ENCODE peak calls at places on chromosome 1, in seven cellular contexts. Z is CD14-positive monocyte, J is thoracic aorta, Q is kidney, Y is ovary, W is glutamatergic neuron, T is retinal pigment epithelial cell. X is an unnamed sample.

GRCh38 chr1:170131450-170131849 is 14.3 kb upstream of the NTMT2 start:
- DNase-seq in Z (no peak), J (no peak), Q (no peak), Y (peak), W (no peak), T (no peak), X (no peak)

GRCh38 chr1:31745071-31745897 is 18.9 kb downstream of the ADGRB2 start:
- DNase-seq in Z (no peak), J (no peak), Q (peak), Y (peak), W (peak), T (no peak), X (peak)

GRCh38 chr1:73639494-73639893 is 558.5 kb downstream of the LRRIQ3 start:
- DNase-seq in Z (no peak), J (no peak), Q (no peak), Y (no peak), W (no peak), T (no peak), X (no peak)

GRCh38 chr1:46646844-46647243 is 21.3 kb downstream of the ATPAF1 start:
- DNase-seq in Z (no peak), J (no peak), Q (no peak), Y (no peak), W (no peak), T (no peak), X (no peak)

GRCh38 chr1:54610601-54611580 is 12.4 kb downstream of the FAM151A start:
- DNase-seq in Z (no peak), J (no peak), Q (peak), Y (peak), W (no peak), T (no peak), X (no peak)

GRCh38 chr1:228058981-228059535 is 23.4 kb upstream of the ARF1 start:
- DNase-seq in Z (no peak), J (no peak), Q (no peak), Y (peak), W (peak), T (no peak), X (no peak)

GRCh38 chr1:217569021-217569420 is 61.9 kb downstream of the GPATCH2 start:
- DNase-seq in Z (no peak), J (no peak), Q (no peak), Y (no peak), W (no peak), T (no peak), X (no peak)

GRCh38 chr1:234724517-234725176 is 114.7 kb upstream of the IRF2BP2 start:
- DNase-seq in Z (no peak), J (peak), Q (peak), Y (peak), W (no peak), T (no peak), X (no peak)

GRCh38 chr1:44289530-44289929 is 65.5 kb downstream of the ERI3 start:
- DNase-seq in Z (no peak), J (no peak), Q (no peak), Y (no peak), W (no peak), T (no peak), X (no peak)

GRCh38 chr1:222784916-222785315 is 29.9 kb upstream of the DISP1 start:
- DNase-seq in Z (no peak), J (no peak), Q (no peak), Y (no peak), W (no peak), T (no peak), X (no peak)

GRCh38 chr1:185860876-185861275 is 126.7 kb downstream of the HMCN1 start:
- DNase-seq in Z (no peak), J (no peak), Q (no peak), Y (no peak), W (no peak), T (no peak), X (no peak)

GRCh38 chr1:101081496-101082282 is 56.1 kb upstream of the DPH5 start:
- DNase-seq in Z (no peak), J (no peak), Q (no peak), Y (no peak), W (no peak), T (no peak), X (no peak)

DNA sequence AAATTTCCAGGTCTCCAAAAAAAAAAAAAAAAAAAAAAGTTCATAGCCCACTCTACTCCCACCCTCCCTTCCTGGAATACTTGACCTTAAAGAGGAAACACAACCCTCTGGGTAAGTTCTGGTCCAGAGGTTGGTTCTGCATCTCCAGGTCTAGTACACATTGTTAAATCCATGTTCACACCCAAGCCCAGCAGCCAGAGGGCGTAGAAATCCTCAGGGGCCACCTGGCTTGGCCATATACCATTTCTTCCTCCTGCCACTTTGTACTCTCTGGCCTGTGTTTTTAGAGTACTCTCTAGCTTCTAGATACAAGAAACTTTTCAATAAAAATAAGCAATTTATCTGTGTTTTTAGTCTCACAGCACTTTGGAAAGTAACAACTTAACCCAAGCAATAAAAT is 89.3 kb downstream of the PHTF1 start:
- DNase-seq in Z (no peak), J (no peak), Q (no peak), Y (no peak), W (no peak), T (no peak), X (no peak)
- TF ChIP-seq CTCF in Z (no peak), J (no peak), Q (no peak), Y (no peak), W (no peak), T (no peak), X (no peak)

GRCh38 chr1:18612088-18612487 is 18.6 kb upstream of the PAX7 start:
- DNase-seq in Z (no peak), J (no peak), Q (no peak), Y (no peak), W (no peak), T (no peak), X (no peak)

GRCh38 chr1:18611311-18611710 is 19.3 kb upstream of the PAX7 start:
- DNase-seq in Z (no peak), J (no peak), Q (no peak), Y (no peak), W (no peak), T (no peak), X (no peak)

GRCh38 chr1:18606443-18607288 is 24.0 kb upstream of the PAX7 start:
- DNase-seq in Z (no peak), J (no peak), Q (no peak), Y (no peak), W (no peak), T (no peak), X (no peak)

GRCh38 chr1:18607289-18607760 is 23.3 kb upstream of the PAX7 start:
- DNase-seq in Z (no peak), J (no peak), Q (no peak), Y (no peak), W (no peak), T (no peak), X (no peak)

DNA sequence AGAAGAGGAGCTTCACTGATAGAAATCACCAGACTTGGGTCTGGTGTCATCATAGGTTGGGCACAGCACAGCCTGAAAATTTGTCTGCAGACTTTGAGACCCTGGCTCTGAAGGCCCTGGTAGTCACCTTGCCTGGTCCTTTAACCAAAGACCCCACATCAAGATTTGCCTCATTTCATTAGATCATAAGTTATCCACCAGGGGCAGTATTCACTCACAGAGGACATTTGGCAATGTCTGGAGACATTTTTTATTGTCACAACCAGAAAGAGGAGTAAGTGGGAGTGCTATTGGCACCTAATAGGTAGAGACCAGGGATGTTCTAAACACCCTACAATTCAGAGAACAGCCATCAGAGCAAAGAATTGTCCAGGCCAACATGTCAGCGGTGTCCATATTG is 22.1 kb upstream of the PAX7 start:
- DNase-seq in Z (no peak), J (no peak), Q (no peak), Y (no peak), W (no peak), T (no peak), X (no peak)
- TF ChIP-seq CTCF in Z (no peak), J (no peak), Q (no peak), Y (no peak), W (peak), T (no peak), X (peak)

GRCh38 chr1:153921803-153922075 is 1.0 kb downstream of the GATAD2B start:
- DNase-seq in Z (no peak), J (no peak), Q (no peak), Y (no peak), W (no peak), T (no peak), X (no peak)

GRCh38 chr1:153921080-153921802 is 1.5 kb downstream of the GATAD2B start:
- DNase-seq in Z (no peak), J (no peak), Q (no peak), Y (no peak), W (no peak), T (no peak), X (no peak)

GRCh38 chr1:153919879-153920852 is 2.6 kb downstream of the GATAD2B start:
- DNase-seq in Z (no peak), J (no peak), Q (no peak), Y (peak), W (no peak), T (no peak), X (no peak)

GRCh38 chr1:153922838-153923652 is at the start of gene GATAD2B:
- DNase-seq in Z (peak), J (peak), Q (peak), Y (peak), W (peak), T (peak), X (peak)

GRCh38 chr1:153922076-153922837 is 515 bp downstream of the GATAD2B start:
- DNase-seq in Z (no peak), J (no peak), Q (peak), Y (peak), W (peak), T (no peak), X (no peak)
- TF ChIP-seq CTCF in Z (no peak), J (no peak), Q (no peak), Y (no peak), W (no peak), T (peak), X (peak)

GRCh38 chr1:21511579-21512522 is 2.6 kb downstream of the ALPL start:
- DNase-seq in Z (no peak), J (no peak), Q (peak), Y (peak), W (no peak), T (peak), X (no peak)

GRCh38 chr1:21510113-21510493 is 880 bp downstream of the ALPL start:
- DNase-seq in Z (no peak), J (no peak), Q (no peak), Y (no peak), W (no peak), T (no peak), X (no peak)

GRCh38 chr1:21509351-21510112 is at the start of gene ALPL:
- DNase-seq in Z (no peak), J (no peak), Q (no peak), Y (no peak), W (no peak), T (no peak), X (no peak)

GRCh38 chr1:21508580-21509350 is 458 bp upstream of the ALPL start:
- DNase-seq in Z (no peak), J (no peak), Q (peak), Y (peak), W (peak), T (no peak), X (peak)

DNA sequence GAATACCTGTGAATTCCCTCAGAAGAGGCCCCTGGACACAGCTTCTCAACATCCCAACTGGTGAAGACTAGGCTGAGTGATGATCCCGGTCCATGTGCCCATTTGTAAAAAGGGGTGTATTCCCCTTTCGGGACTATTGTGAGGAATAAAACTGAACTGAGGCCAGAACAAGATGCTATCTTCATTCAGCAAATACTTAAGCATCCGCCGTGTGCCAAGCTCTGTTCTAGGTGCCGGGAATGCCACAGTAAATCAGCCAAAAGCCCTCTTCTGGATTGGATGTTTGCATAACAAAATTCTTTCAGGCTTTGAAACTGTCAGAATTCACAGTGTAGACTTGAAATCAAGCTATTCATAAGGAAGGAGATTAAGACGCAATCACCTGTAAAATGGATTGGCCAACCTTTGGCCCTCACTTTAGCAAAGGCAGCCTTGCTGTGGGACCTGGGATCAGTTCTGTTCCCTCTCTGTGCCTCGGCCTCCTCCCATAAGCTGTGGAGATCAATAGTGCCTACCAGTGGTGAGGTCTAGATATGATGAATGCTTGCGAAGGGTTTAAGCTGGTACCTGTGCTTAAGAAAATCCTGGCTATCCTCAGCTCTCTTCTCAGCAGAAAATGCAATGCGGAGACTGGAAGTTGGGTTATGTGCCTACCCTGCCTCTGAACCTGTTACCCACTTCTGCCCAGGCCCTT is 1.8 kb downstream of the ALPL start:
- DNase-seq in Z (no peak), J (no peak), Q (peak), Y (no peak), W (no peak), T (no peak), X (no peak)
- TF ChIP-seq CTCF in Z (no peak), J (no peak), Q (no peak), Y (no peak), W (no peak), T (peak), X (no peak)

GRCh38 chr1:247401310-247402098 is 14.5 kb upstream of the NLRP3 start:
- DNase-seq in Z (peak), J (no peak), Q (no peak), Y (no peak), W (no peak), T (no peak), X (no peak)

GRCh38 chr1:247402099-247402706 is 13.8 kb upstream of the NLRP3 start:
- DNase-seq in Z (peak), J (no peak), Q (no peak), Y (no peak), W (no peak), T (no peak), X (no peak)

GRCh38 chr1:247406014-247406656 is 9.8 kb upstream of the NLRP3 start:
- DNase-seq in Z (no peak), J (no peak), Q (no peak), Y (no peak), W (no peak), T (no peak), X (no peak)

DNA sequence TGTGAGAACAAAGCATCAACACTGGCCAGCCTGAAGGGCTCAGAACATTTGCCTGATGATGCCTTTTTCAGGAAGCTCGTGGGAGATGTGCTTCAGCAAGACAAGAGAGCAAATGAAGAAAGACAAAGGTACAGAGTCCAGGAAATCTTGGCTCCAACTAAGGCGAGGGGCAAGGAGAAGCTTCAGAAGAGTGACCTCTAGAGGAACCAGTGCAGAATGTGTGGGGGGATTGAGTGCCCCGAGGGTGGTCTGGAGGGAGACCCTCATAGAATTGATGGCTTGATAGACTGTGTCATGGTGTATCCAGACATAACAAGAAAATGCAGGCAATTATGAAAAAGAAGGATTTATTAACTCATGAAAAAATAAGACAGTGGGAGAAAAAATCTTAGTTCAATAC is 15.3 kb upstream of the NLRP3 start:
- DNase-seq in Z (no peak), J (no peak), Q (no peak), Y (no peak), W (no peak), T (no peak), X (no peak)
- TF ChIP-seq CTCF in Z (no peak), J (no peak), Q (no peak), Y (no peak), W (no peak), T (no peak), X (no peak)

GRCh38 chr1:68782890-68783289 is 286.0 kb upstream of the DEPDC1 start:
- DNase-seq in Z (no peak), J (no peak), Q (no peak), Y (no peak), W (no peak), T (no peak), X (no peak)
- TF ChIP-seq CTCF in Z (no peak), J (no peak), Q (no peak), Y (no peak), W (no peak), T (no peak), X (peak)

GRCh38 chr1:112060266-112060665 is 70.8 kb upstream of the KCND3 start:
- DNase-seq in Z (no peak), J (no peak), Q (no peak), Y (no peak), W (no peak), T (no peak), X (no peak)

GRCh38 chr1:112061056-112061455 is 71.6 kb upstream of the KCND3 start:
- DNase-seq in Z (no peak), J (no peak), Q (no peak), Y (no peak), W (no peak), T (no peak), X (no peak)

GRCh38 chr1:112057736-112058135 is 68.3 kb upstream of the KCND3 start:
- DNase-seq in Z (no peak), J (no peak), Q (no peak), Y (no peak), W (no peak), T (no peak), X (no peak)

GRCh38 chr1:112056354-112056753 is 66.9 kb upstream of the KCND3 start:
- DNase-seq in Z (no peak), J (no peak), Q (no peak), Y (no peak), W (no peak), T (no peak), X (no peak)

DNA sequence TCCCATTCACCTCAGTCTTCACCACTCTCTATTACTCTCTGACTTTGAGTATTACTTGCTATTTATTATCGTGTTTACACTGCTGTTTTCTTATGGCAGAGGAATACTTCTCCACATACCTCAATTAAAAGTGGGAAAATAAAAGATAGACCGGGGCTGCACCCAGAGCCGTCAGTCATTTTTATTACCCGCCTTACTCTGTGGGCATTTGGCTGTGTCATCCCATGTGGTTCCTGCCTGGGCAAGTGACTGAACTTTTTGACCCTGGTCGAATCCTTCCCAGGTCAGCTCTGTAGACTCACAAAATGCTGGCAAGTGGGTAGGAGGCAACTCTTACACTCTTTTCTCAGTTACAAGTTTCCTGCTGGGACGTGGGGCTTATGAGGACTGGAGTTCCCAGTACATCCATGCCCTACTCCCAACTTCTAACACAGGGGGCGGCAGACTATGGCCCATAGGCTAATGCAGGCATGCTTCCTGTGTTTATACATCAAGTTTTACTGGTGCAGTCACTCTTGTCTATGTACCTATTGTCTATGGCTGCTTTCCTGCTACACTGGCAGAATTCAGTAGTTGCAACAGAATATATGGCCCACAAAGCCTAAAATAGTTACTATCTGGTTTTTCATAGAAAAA is 69.5 kb upstream of the KCND3 start:
- DNase-seq in Z (no peak), J (no peak), Q (no peak), Y (no peak), W (no peak), T (no peak), X (no peak)
- TF ChIP-seq CTCF in Z (no peak), J (no peak), Q (no peak), Y (no peak), W (no peak), T (no peak), X (no peak)

DNA sequence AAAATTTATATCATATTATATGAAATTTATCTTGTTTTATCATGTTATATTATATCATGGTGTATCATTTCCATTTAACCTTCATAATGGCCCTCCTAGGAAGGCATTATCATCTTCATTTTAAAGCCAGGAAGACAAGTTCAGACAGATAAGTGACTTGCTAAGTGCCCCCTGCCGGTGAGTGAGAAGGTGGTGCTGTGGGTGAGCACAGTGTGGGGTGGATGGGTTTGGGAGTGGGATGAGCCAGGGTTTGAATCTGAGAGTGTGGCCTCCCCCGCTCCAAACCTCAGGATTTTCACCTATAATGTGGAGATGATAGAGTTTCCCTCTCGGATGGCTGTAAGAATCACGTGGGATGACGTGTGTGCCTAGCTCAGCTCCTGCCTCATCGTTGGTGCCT is 108.7 kb upstream of the IGSF21 start:
- DNase-seq in Z (no peak), J (no peak), Q (no peak), Y (no peak), W (no peak), T (no peak), X (no peak)
- TF ChIP-seq CTCF in Z (no peak), J (no peak), Q (no peak), Y (no peak), W (no peak), T (peak), X (peak)

GRCh38 chr1:106554294-106554693 is 502.2 kb upstream of the PRMT6 start:
- DNase-seq in Z (no peak), J (no peak), Q (no peak), Y (no peak), W (no peak), T (no peak), X (no peak)
- TF ChIP-seq CTCF in Z (no peak), J (no peak), Q (no peak), Y (no peak), W (no peak), T (no peak), X (no peak)

X was measured in neural crest cell.